ENCODE peak calls at places on chromosomes 5 and 9, in four cellular contexts. V is Panc1, Z is body of pancreas, P is GM23338. D is an unnamed sample.

GRCh38 chr5:52997424-52997823 is 8.3 kb downstream of the ITGA2 start:
- DNase-seq in V (no peak), Z (no peak), P (no peak), D (no peak)

GRCh38 chr5:80516826-80517225 is 28.9 kb downstream of the FAM151B start:
- DNase-seq in V (peak; percentile 28), Z (no peak), P (no peak), D (no peak)

GRCh38 chr5:21661129-21661528 is 1192.0 kb downstream of the CDH12 start:
- DNase-seq in V (no peak), Z (no peak), P (no peak), D (no peak)

GRCh38 chr5:3709058-3709723 is 113.6 kb downstream of the IRX1 start:
- DNase-seq in V (no peak), Z (no peak), P (peak; percentile 47), D (no peak)

GRCh38 chr9:98378206-98379193 is 123.1 kb upstream of the TBC1D2 start:
- DNase-seq in V (no peak), Z (no peak), P (no peak), D (no peak)

GRCh38 chr5:145072880-145073279 is 762.3 kb downstream of the PRELID2 start:
- DNase-seq in V (no peak), Z (no peak), P (no peak), D (no peak)

GRCh38 chr9:69253057-69253456 is 72.0 kb upstream of the ENTREP1 start:
- DNase-seq in V (no peak), Z (no peak), P (no peak), D (no peak)

GRCh38 chr5:58150936-58151335 is 308.9 kb downstream of the PLK2 start:
- DNase-seq in V (no peak), Z (no peak), P (no peak), D (no peak)

GRCh38 chr5:19140276-19140675 is 847.7 kb downstream of the CDH18 start:
- DNase-seq in V (no peak), Z (no peak), P (no peak), D (no peak)

GRCh38 chr9:93005876-93006275 is 52.6 kb upstream of the SUSD3 start:
- DNase-seq in V (no peak), Z (no peak), P (no peak), D (no peak)

GRCh38 chr5:167064199-167064811 is 1227.1 kb upstream of the WWC1 start:
- DNase-seq in V (no peak), Z (no peak), P (peak; percentile 35), D (no peak)

GRCh38 chr5:93433422-93433821 is 147.6 kb downstream of the NR2F1-AS1 start:
- DNase-seq in V (peak; percentile 70), Z (no peak), P (no peak), D (no peak)

GRCh38 chr9:38254151-38254550 is 138.4 kb upstream of the ALDH1B1 start:
- DNase-seq in V (no peak), Z (no peak), P (no peak), D (no peak)

GRCh38 chr5:66993448-66993847 is 203.2 kb downstream of the CD180 start:
- DNase-seq in V (no peak), Z (no peak), P (no peak), D (no peak)

GRCh38 chr9:101191723-101192122 is 163.2 kb downstream of the PLPPR1 start:
- DNase-seq in V (no peak), Z (no peak), P (no peak), D (no peak)

GRCh38 chr5:33726422-33727165 is 165.2 kb downstream of the ADAMTS12 start:
- DNase-seq in V (no peak), Z (no peak), P (no peak), D (no peak)

DNA sequence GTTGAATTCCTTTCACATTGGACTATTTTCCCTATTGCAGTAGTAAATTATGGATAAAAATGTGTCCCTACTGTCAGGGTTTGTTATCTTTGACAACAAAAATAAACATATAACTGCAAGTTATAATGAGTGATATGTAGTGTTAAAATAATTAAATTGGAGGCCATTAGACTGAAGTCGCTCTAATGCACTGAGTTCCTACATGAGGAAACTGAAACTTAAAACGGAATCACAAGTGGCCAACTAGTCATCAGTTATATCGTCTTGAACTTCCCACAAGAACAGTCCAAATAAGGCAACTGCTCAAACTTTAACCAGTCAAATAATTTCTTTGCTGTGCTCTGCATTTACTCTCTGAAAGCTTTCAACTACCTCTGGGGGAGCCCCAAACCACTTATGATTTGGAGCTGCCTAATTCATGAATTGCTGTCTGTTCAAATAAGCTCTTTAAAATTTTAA is 2.1 kb upstream of the IFT74 start:
- DNase-seq in V (no peak), Z (no peak), P (no peak), D (no peak)
- H3K27ac ChIP-seq in V (no peak overlapping the region), Z (no peak overlapping the region), P (no peak overlapping the region), D (no peak overlapping the region)

DNA sequence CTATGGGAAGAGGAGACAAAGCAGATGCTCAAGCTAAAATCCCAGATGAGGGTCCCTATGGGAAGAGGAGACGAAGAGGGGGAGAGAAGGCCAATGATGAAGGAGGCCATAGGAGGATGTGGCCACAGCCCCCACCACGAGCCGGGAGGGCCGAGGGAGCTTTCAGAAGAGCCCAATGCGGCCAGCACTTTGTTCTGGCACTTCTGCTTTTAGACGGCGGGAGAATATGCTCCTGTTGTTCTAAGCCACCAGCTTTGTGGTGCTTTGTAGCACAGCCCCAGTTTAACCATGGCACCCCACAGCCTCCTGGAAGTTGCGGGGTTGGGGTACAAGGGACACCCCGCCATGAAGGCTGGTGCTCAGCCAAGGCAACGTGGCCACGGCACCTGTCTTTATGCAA is 33.4 kb downstream of the LPCAT1 start:
- DNase-seq in V (no peak), Z (no peak), P (no peak), D (no peak)
- H3K4me3 ChIP-seq in V (no peak overlapping the region), Z (no peak overlapping the region), P (no peak overlapping the region), D (no peak overlapping the region)

GRCh38 chr9:22452415-22453010 is 5.9 kb downstream of the DMRTA1 start:
- DNase-seq in V (no peak), Z (peak; percentile 71), P (peak; percentile 68), D (no peak)

GRCh38 chr9:22446589-22446949 is at the start of gene DMRTA1:
- DNase-seq in V (no peak), Z (peak; percentile 92), P (peak; percentile 90), D (no peak)

GRCh38 chr9:22446950-22447606 is 454 bp downstream of the DMRTA1 start:
- DNase-seq in V (no peak), Z (peak; percentile 80), P (peak; percentile 82), D (no peak)

DNA sequence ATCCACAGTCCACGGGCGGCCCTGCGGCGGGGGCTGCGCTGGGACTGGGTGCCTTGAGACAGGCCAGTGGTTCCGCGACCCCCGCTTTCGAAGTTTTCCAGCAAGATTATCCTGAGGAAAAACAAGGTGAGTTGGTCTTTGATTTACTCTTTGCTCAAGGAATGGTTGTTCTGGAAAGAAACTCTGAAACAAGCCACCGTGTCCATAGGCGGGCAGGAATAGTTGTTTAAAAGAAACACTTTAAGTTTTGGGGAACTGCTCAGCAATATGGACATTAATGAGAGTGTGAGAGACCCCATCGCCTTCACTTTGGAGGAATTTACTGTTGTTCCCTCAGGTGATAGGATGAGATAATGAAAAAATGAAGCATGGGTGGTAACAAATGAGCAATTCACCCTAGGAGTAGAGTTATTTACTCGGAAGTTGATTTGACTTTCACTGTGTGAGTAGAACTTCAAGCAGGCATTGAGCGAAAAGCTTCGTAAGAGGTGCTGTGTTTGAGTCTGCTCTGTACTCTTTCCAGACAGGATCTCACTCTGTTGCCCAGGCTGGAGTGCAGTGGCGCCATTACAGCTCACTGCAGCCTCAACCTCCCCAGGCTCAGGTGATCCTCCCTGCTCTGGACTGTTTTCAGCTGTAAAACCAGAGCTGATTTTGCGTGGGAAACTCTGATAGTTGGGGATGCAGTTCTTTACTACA is 1.1 kb downstream of the DMRTA1 start:
- DNase-seq in V (no peak), Z (peak; percentile 41), P (peak; percentile 31), D (no peak)
- H3K27ac ChIP-seq in V (peak overlapping the region; percentile 70), Z (peak overlapping the region; percentile 79), P (no peak overlapping the region), D (no peak overlapping the region)

DNA sequence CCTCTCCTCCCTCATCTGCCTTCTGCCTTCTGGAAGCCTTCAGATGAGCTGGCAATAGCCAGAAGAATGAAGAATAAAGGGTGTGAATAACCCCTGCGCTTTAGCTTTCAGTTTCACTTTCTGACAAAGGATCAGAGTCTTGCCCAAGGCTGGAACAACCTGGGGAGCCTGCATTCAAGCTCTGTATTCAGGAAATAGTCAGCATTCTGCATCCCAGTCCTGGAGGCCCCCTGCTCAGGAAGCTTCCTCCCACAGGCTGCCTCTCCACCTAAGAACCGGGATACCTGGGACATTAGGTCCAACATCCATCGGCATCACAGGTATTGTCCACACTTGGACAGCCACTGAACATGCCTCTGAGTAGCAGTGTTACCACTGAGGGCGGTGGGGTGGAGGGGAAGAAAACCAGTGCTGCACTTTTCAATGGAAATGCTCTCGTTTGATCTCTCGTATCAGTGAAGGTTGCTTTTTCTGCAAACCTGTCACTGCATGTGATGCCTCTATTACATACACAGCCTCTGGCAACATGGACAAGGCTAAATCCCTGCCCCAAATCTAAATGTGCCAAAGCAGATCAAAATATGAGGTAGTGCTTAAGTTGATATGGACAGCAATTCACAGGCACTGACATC is 39.8 kb upstream of the ACO1 start:
- DNase-seq in V (no peak), Z (no peak), P (peak; percentile 92), D (peak; percentile 75)
- H3K4me3 ChIP-seq in V (no peak overlapping the region), Z (no peak overlapping the region), P (peak overlapping the region; percentile 21), D (no peak overlapping the region)

GRCh38 chr9:36484124-36484523 is 84.1 kb upstream of the RNF38 start:
- DNase-seq in V (no peak), Z (no peak), P (no peak), D (no peak)

GRCh38 chr9:36479086-36479485 is 79.0 kb upstream of the RNF38 start:
- DNase-seq in V (no peak), Z (no peak), P (no peak), D (no peak)
- H3K27ac ChIP-seq in V (no peak overlapping the region), Z (no peak overlapping the region), P (peak overlapping the region; percentile 78), D (no peak overlapping the region)

GRCh38 chr9:120927125-120928014 is 774 bp upstream of the TRAF1 start:
- DNase-seq in V (no peak), Z (no peak), P (no peak), D (no peak)
- H3K4me3 ChIP-seq in V (no peak overlapping the region), Z (no peak overlapping the region), P (peak overlapping the region; percentile 93), D (no peak overlapping the region)